ENCODE peak calls at places on chromosomes 5 and 9, in ten cellular contexts. One of them, this sample, is unnamed.

GRCh38 chr9:101566904-101567724 is 27.7 kb downstream of the PPP3R2 start:
- DNase-seq in suprapubic skin: no peak
- DNase-seq in body of pancreas: peak; percentile 18
- DNase-seq in AG04450: no peak
- DNase-seq in ascending aorta: no peak
- DNase-seq in PC-9: no peak
- DNase-seq in HepG2: peak; percentile 48
- DNase-seq in fibroblast of lung: peak; percentile 51
- DNase-seq in SK-N-SH: no peak
- DNase-seq in astrocyte of the spinal cord: peak; percentile 47
- DNase-seq in this sample: no peak

GRCh38 chr5:141657937-141658545 is 6.8 kb upstream of the FCHSD1 start:
- DNase-seq in body of pancreas: no peak
- DNase-seq in SK-N-SH: no peak
- DNase-seq in ascending aorta: no peak
- DNase-seq in PC-9: peak; percentile 75
- DNase-seq in astrocyte of the spinal cord: peak; percentile 88
- DNase-seq in HepG2: peak; percentile 65
- DNase-seq in AG04450: peak; percentile 79
- DNase-seq in suprapubic skin: no peak
- DNase-seq in fibroblast of lung: peak; percentile 93
- DNase-seq in this sample: no peak

GRCh38 chr5:18394154-18394804 is 760.0 kb downstream of the TAF11L14 start:
- DNase-seq in astrocyte of the spinal cord: peak; percentile 71
- DNase-seq in body of pancreas: peak; percentile 60
- DNase-seq in SK-N-SH: peak; percentile 58
- DNase-seq in ascending aorta: no peak
- DNase-seq in PC-9: no peak
- DNase-seq in AG04450: no peak
- DNase-seq in fibroblast of lung: peak; percentile 46
- DNase-seq in HepG2: peak; percentile 15
- DNase-seq in suprapubic skin: no peak
- DNase-seq in this sample: peak; percentile 44

GRCh38 chr9:129480227-129480626 is 140.7 kb downstream of the C9orf50 start:
- DNase-seq in ascending aorta: no peak
- DNase-seq in fibroblast of lung: peak; percentile 59
- DNase-seq in AG04450: no peak
- DNase-seq in PC-9: no peak
- DNase-seq in suprapubic skin: no peak
- DNase-seq in astrocyte of the spinal cord: peak; percentile 52
- DNase-seq in SK-N-SH: no peak
- DNase-seq in HepG2: no peak
- DNase-seq in body of pancreas: no peak
- DNase-seq in this sample: no peak

GRCh38 chr9:137590123-137590468 is 216 bp downstream of the ZMYND19 start:
- DNase-seq in SK-N-SH: no peak
- DNase-seq in PC-9: no peak
- DNase-seq in AG04450: no peak
- DNase-seq in body of pancreas: no peak
- DNase-seq in ascending aorta: no peak
- DNase-seq in astrocyte of the spinal cord: no peak
- DNase-seq in fibroblast of lung: no peak
- DNase-seq in HepG2: no peak
- DNase-seq in suprapubic skin: no peak
- DNase-seq in this sample: no peak

GRCh38 chr5:140346348-140347221 is at the start of gene HBEGF:
- DNase-seq in suprapubic skin: peak; percentile 83
- DNase-seq in HepG2: peak; percentile 63
- DNase-seq in PC-9: peak; percentile 70
- DNase-seq in astrocyte of the spinal cord: peak; percentile 74
- DNase-seq in SK-N-SH: peak; percentile 96
- DNase-seq in AG04450: no peak
- DNase-seq in ascending aorta: peak; percentile 90
- DNase-seq in fibroblast of lung: peak; percentile 59
- DNase-seq in body of pancreas: peak; percentile 92
- DNase-seq in this sample: no peak

GRCh38 chr9:111904889-111905288 is 8.3 kb downstream of the UGCG start:
- DNase-seq in astrocyte of the spinal cord: no peak
- DNase-seq in PC-9: no peak
- DNase-seq in suprapubic skin: no peak
- DNase-seq in ascending aorta: no peak
- DNase-seq in body of pancreas: no peak
- DNase-seq in fibroblast of lung: no peak
- DNase-seq in SK-N-SH: no peak
- DNase-seq in AG04450: no peak
- DNase-seq in HepG2: no peak
- DNase-seq in this sample: no peak

GRCh38 chr5:52007230-52007858 is 624.1 kb downstream of the ISL1 start:
- DNase-seq in astrocyte of the spinal cord: peak; percentile 40
- DNase-seq in HepG2: peak; percentile 33
- DNase-seq in PC-9: no peak
- DNase-seq in body of pancreas: no peak
- DNase-seq in fibroblast of lung: peak; percentile 49
- DNase-seq in ascending aorta: no peak
- DNase-seq in AG04450: no peak
- DNase-seq in suprapubic skin: no peak
- DNase-seq in SK-N-SH: peak; percentile 44
- DNase-seq in this sample: no peak

GRCh38 chr5:14728109-14728938 is 63.8 kb downstream of the OTULIN start:
- DNase-seq in AG04450: no peak
- DNase-seq in PC-9: peak; percentile 2
- DNase-seq in suprapubic skin: no peak
- DNase-seq in fibroblast of lung: no peak
- DNase-seq in body of pancreas: no peak
- DNase-seq in SK-N-SH: no peak
- DNase-seq in HepG2: peak; percentile 98
- DNase-seq in ascending aorta: no peak
- DNase-seq in astrocyte of the spinal cord: no peak
- DNase-seq in this sample: no peak

GRCh38 chr5:72110401-72111013 is 3.2 kb downstream of the MAP1B start:
- DNase-seq in astrocyte of the spinal cord: no peak
- DNase-seq in suprapubic skin: no peak
- DNase-seq in AG04450: no peak
- DNase-seq in HepG2: no peak
- DNase-seq in PC-9: no peak
- DNase-seq in body of pancreas: no peak
- DNase-seq in SK-N-SH: peak; percentile 54
- DNase-seq in ascending aorta: peak; percentile 71
- DNase-seq in fibroblast of lung: no peak
- DNase-seq in this sample: no peak

GRCh38 chr5:9265391-9266287 is 280.2 kb downstream of the SEMA5A start:
- DNase-seq in PC-9: no peak
- DNase-seq in HepG2: no peak
- DNase-seq in suprapubic skin: no peak
- DNase-seq in ascending aorta: peak; percentile 65
- DNase-seq in AG04450: peak; percentile 91
- DNase-seq in SK-N-SH: no peak
- DNase-seq in astrocyte of the spinal cord: peak; percentile 94
- DNase-seq in body of pancreas: no peak
- DNase-seq in fibroblast of lung: peak; percentile 91
- DNase-seq in this sample: no peak

GRCh38 chr5:61409568-61409967 is 77.5 kb downstream of the ZSWIM6 start:
- DNase-seq in HepG2: peak; percentile 50
- DNase-seq in AG04450: peak; percentile 88
- DNase-seq in astrocyte of the spinal cord: peak; percentile 97
- DNase-seq in ascending aorta: no peak
- DNase-seq in suprapubic skin: no peak
- DNase-seq in SK-N-SH: peak; percentile 19
- DNase-seq in PC-9: peak; percentile 94
- DNase-seq in fibroblast of lung: peak; percentile 93
- DNase-seq in body of pancreas: no peak
- DNase-seq in this sample: no peak

GRCh38 chr5:171705036-171705435 is 80.6 kb upstream of the SMIM23 start:
- DNase-seq in SK-N-SH: no peak
- DNase-seq in HepG2: no peak
- DNase-seq in body of pancreas: no peak
- DNase-seq in fibroblast of lung: no peak
- DNase-seq in astrocyte of the spinal cord: no peak
- DNase-seq in PC-9: no peak
- DNase-seq in ascending aorta: no peak
- DNase-seq in suprapubic skin: peak; percentile 62
- DNase-seq in AG04450: no peak
- DNase-seq in this sample: no peak

DNA sequence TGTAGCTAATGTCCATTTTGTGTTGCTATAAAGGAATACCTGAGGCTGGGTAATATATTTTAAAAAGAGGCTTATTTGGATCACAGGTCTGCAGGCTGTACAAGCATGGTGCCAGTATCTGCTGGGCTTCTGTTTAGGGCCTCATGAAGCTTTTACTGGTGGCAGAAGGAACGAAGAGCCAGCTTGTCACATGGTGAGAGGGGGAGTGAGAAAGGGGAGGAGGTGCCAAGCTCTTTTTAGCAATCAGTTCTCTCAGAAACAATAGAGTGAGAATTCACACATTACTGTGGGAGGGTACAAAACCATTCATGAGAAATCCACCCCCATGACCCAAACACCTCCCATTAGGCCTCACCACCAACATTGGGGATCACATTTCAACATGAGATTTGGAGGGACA is 340.9 kb downstream of the RASEF start:
- DNase-seq in body of pancreas: no peak
- DNase-seq in SK-N-SH: no peak
- DNase-seq in HepG2: no peak
- DNase-seq in astrocyte of the spinal cord: no peak
- DNase-seq in AG04450: no peak
- DNase-seq in ascending aorta: no peak
- DNase-seq in suprapubic skin: no peak
- DNase-seq in fibroblast of lung: no peak
- DNase-seq in PC-9: no peak
- DNase-seq in this sample: no peak
- TF ChIP-seq CTCF in body of pancreas: no peak
- TF ChIP-seq CTCF in SK-N-SH: no peak
- TF ChIP-seq CTCF in HepG2: no peak
- TF ChIP-seq CTCF in astrocyte of the spinal cord: no peak
- TF ChIP-seq CTCF in AG04450: no peak
- TF ChIP-seq CTCF in ascending aorta: no peak
- TF ChIP-seq CTCF in suprapubic skin: no peak
- TF ChIP-seq CTCF in fibroblast of lung: no peak
- TF ChIP-seq CTCF in PC-9: no peak
- TF ChIP-seq CTCF in this sample: no peak

DNA sequence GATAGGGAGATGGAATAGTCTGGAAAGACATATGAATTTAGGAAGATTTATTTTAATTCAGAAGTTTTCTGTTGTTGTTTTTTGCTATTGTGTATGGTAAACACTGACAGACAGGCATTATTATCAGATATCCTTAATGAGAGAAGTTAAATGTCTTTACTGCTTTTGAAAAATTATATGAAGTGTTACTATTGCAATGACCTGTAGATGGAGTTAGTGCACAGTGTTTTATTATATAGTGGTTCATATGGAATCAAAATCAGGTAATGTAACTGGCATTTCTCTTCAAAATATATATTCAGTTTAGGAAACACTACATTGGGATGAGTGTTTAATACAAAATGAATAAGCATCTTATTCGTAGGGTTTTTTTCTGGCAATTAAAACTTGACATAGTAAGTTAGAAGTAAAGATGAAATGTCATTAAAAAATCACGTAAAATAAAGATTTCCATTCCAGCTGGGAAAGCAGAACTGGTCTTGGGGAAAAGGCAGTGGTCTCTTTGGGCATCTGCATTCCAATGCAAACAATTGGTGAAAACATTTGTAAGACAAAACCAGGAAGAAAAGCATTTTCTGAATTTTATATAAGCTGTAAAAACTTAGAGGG is 3.9 kb downstream of the GABRA1 start:
- DNase-seq in body of pancreas: no peak
- DNase-seq in HepG2: no peak
- DNase-seq in AG04450: no peak
- DNase-seq in ascending aorta: no peak
- DNase-seq in PC-9: no peak
- DNase-seq in SK-N-SH: peak; percentile 3
- DNase-seq in fibroblast of lung: no peak
- DNase-seq in suprapubic skin: no peak
- DNase-seq in astrocyte of the spinal cord: peak; percentile 2
- DNase-seq in this sample: no peak
- TF ChIP-seq CTCF in body of pancreas: no peak
- TF ChIP-seq CTCF in HepG2: no peak
- TF ChIP-seq CTCF in AG04450: no peak
- TF ChIP-seq CTCF in ascending aorta: peak; percentile 17
- TF ChIP-seq CTCF in PC-9: peak; percentile 56
- TF ChIP-seq CTCF in SK-N-SH: peak; percentile 59
- TF ChIP-seq CTCF in fibroblast of lung: no peak
- TF ChIP-seq CTCF in suprapubic skin: no peak
- TF ChIP-seq CTCF in astrocyte of the spinal cord: peak; percentile 19
- TF ChIP-seq CTCF in this sample: no peak

GRCh38 chr9:117412006-117412715 is 2.7 kb downstream of the ASTN2 start:
- DNase-seq in body of pancreas: peak; percentile 21
- DNase-seq in HepG2: no peak
- DNase-seq in fibroblast of lung: no peak
- DNase-seq in PC-9: no peak
- DNase-seq in astrocyte of the spinal cord: no peak
- DNase-seq in ascending aorta: no peak
- DNase-seq in SK-N-SH: peak; percentile 55
- DNase-seq in suprapubic skin: no peak
- DNase-seq in AG04450: no peak
- DNase-seq in this sample: no peak

GRCh38 chr9:117414220-117414905 is 494 bp downstream of the ASTN2 start:
- DNase-seq in suprapubic skin: no peak
- DNase-seq in SK-N-SH: peak; percentile 80
- DNase-seq in astrocyte of the spinal cord: no peak
- DNase-seq in AG04450: no peak
- DNase-seq in fibroblast of lung: no peak
- DNase-seq in PC-9: no peak
- DNase-seq in body of pancreas: peak; percentile 53
- DNase-seq in HepG2: no peak
- DNase-seq in ascending aorta: no peak
- DNase-seq in this sample: no peak

GRCh38 chr9:117414906-117415583 is at the start of gene ASTN2:
- DNase-seq in suprapubic skin: no peak
- DNase-seq in PC-9: no peak
- DNase-seq in HepG2: no peak
- DNase-seq in SK-N-SH: peak; percentile 91
- DNase-seq in body of pancreas: peak; percentile 51
- DNase-seq in AG04450: no peak
- DNase-seq in ascending aorta: no peak
- DNase-seq in astrocyte of the spinal cord: no peak
- DNase-seq in fibroblast of lung: no peak
- DNase-seq in this sample: no peak

GRCh38 chr9:117412841-117413240 is 2.0 kb downstream of the ASTN2 start:
- DNase-seq in suprapubic skin: no peak
- DNase-seq in body of pancreas: peak; percentile 9
- DNase-seq in ascending aorta: no peak
- DNase-seq in fibroblast of lung: no peak
- DNase-seq in astrocyte of the spinal cord: no peak
- DNase-seq in SK-N-SH: peak; percentile 48
- DNase-seq in HepG2: no peak
- DNase-seq in AG04450: no peak
- DNase-seq in PC-9: no peak
- DNase-seq in this sample: no peak

GRCh38 chr9:117413346-117414219 is 1.3 kb downstream of the ASTN2 start:
- DNase-seq in body of pancreas: peak; percentile 39
- DNase-seq in HepG2: no peak
- DNase-seq in SK-N-SH: peak; percentile 82
- DNase-seq in PC-9: no peak
- DNase-seq in AG04450: no peak
- DNase-seq in ascending aorta: no peak
- DNase-seq in astrocyte of the spinal cord: no peak
- DNase-seq in fibroblast of lung: no peak
- DNase-seq in suprapubic skin: no peak
- DNase-seq in this sample: no peak
- TF ChIP-seq CTCF in body of pancreas: no peak
- TF ChIP-seq CTCF in HepG2: no peak
- TF ChIP-seq CTCF in SK-N-SH: no peak
- TF ChIP-seq CTCF in PC-9: no peak
- TF ChIP-seq CTCF in AG04450: no peak
- TF ChIP-seq CTCF in ascending aorta: no peak
- TF ChIP-seq CTCF in astrocyte of the spinal cord: no peak
- TF ChIP-seq CTCF in fibroblast of lung: no peak
- TF ChIP-seq CTCF in suprapubic skin: no peak
- TF ChIP-seq CTCF in this sample: no peak

GRCh38 chr9:135971892-135972291 is 10.7 kb upstream of the UBAC1 start:
- DNase-seq in PC-9: peak; percentile 47
- DNase-seq in suprapubic skin: no peak
- DNase-seq in SK-N-SH: no peak
- DNase-seq in HepG2: peak; percentile 71
- DNase-seq in body of pancreas: peak; percentile 92
- DNase-seq in ascending aorta: no peak
- DNase-seq in astrocyte of the spinal cord: no peak
- DNase-seq in AG04450: no peak
- DNase-seq in fibroblast of lung: no peak
- DNase-seq in this sample: no peak
- TF ChIP-seq CTCF in PC-9: no peak
- TF ChIP-seq CTCF in suprapubic skin: no peak
- TF ChIP-seq CTCF in SK-N-SH: no peak
- TF ChIP-seq CTCF in HepG2: no peak
- TF ChIP-seq CTCF in body of pancreas: no peak
- TF ChIP-seq CTCF in ascending aorta: no peak
- TF ChIP-seq CTCF in astrocyte of the spinal cord: no peak
- TF ChIP-seq CTCF in AG04450: no peak
- TF ChIP-seq CTCF in fibroblast of lung: no peak
- TF ChIP-seq CTCF in this sample: no peak